ENCODE peak calls at places on chromosome 3, in four cellular contexts. One of them, this sample, is unnamed.

GRCh38 chr3:186366206-186366605 is 4.2 kb upstream of the DGKG start:
- DNase-seq in BJ: no peak
- DNase-seq in transverse colon: no peak
- DNase-seq in cardiac fibroblast: no peak
- DNase-seq in this sample: peak

GRCh38 chr3:179018808-179019207 is 52.8 kb downstream of the ZMAT3 start:
- DNase-seq in transverse colon: no peak
- DNase-seq in cardiac fibroblast: no peak
- DNase-seq in BJ: no peak
- DNase-seq in this sample: no peak

GRCh38 chr3:102032491-102033383 is 183.4 kb downstream of the NFKBIZ start:
- DNase-seq in transverse colon: no peak
- DNase-seq in cardiac fibroblast: no peak
- DNase-seq in BJ: no peak
- DNase-seq in this sample: no peak

GRCh38 chr3:5523125-5523524 is 335.6 kb downstream of the EDEM1 start:
- DNase-seq in transverse colon: no peak
- DNase-seq in BJ: no peak
- DNase-seq in cardiac fibroblast: no peak
- DNase-seq in this sample: no peak

GRCh38 chr3:52527039-52527731 is 6.5 kb downstream of the NT5DC2 start:
- DNase-seq in BJ: no peak
- DNase-seq in cardiac fibroblast: no peak
- DNase-seq in transverse colon: peak
- DNase-seq in this sample: peak

GRCh38 chr3:46187876-46188275 is 20.2 kb downstream of the CCR1 start:
- DNase-seq in transverse colon: no peak
- DNase-seq in cardiac fibroblast: peak
- DNase-seq in BJ: no peak
- DNase-seq in this sample: no peak

GRCh38 chr3:49841126-49841525 is 15.2 kb downstream of the TRAIP start:
- DNase-seq in cardiac fibroblast: peak
- DNase-seq in BJ: no peak
- DNase-seq in transverse colon: no peak
- DNase-seq in this sample: peak

GRCh38 chr3:4670352-4670751 is 177.2 kb downstream of the ITPR1 start:
- DNase-seq in transverse colon: no peak
- DNase-seq in cardiac fibroblast: peak
- DNase-seq in BJ: no peak
- DNase-seq in this sample: no peak

GRCh38 chr3:197191897-197192296 is 106.5 kb downstream of the DLG1 start:
- DNase-seq in transverse colon: no peak
- DNase-seq in BJ: no peak
- DNase-seq in cardiac fibroblast: no peak
- DNase-seq in this sample: no peak

GRCh38 chr3:141439589-141439988 is 47.2 kb upstream of the RASA2 start:
- DNase-seq in BJ: no peak
- DNase-seq in transverse colon: no peak
- DNase-seq in cardiac fibroblast: no peak
- DNase-seq in this sample: no peak

GRCh38 chr3:114880078-114880477 is 267.0 kb downstream of the ZBTB20 start:
- DNase-seq in cardiac fibroblast: no peak
- DNase-seq in BJ: no peak
- DNase-seq in transverse colon: no peak
- DNase-seq in this sample: no peak

GRCh38 chr3:54986294-54986693 is 58.4 kb upstream of the LRTM1 start:
- DNase-seq in BJ: no peak
- DNase-seq in cardiac fibroblast: no peak
- DNase-seq in transverse colon: no peak
- DNase-seq in this sample: no peak

GRCh38 chr3:87069963-87070362 is 79.0 kb upstream of the VGLL3 start:
- DNase-seq in cardiac fibroblast: no peak
- DNase-seq in transverse colon: no peak
- DNase-seq in BJ: no peak
- DNase-seq in this sample: no peak

GRCh38 chr3:4290272-4290893 is 12.8 kb upstream of the SETMAR start:
- DNase-seq in cardiac fibroblast: peak
- DNase-seq in transverse colon: peak
- DNase-seq in BJ: no peak
- DNase-seq in this sample: no peak

GRCh38 chr3:184656991-184657669 is 54.7 kb downstream of the MAGEF1 start:
- DNase-seq in cardiac fibroblast: peak
- DNase-seq in transverse colon: no peak
- DNase-seq in BJ: peak
- DNase-seq in this sample: no peak

GRCh38 chr3:84724877-84725276 is 233.9 kb upstream of the CADM2 start:
- DNase-seq in cardiac fibroblast: peak
- DNase-seq in transverse colon: no peak
- DNase-seq in BJ: no peak
- DNase-seq in this sample: no peak

GRCh38 chr3:16132926-16133325 is 41.6 kb upstream of the GALNT15 start:
- DNase-seq in cardiac fibroblast: peak
- DNase-seq in BJ: no peak
- DNase-seq in transverse colon: no peak
- DNase-seq in this sample: no peak

GRCh38 chr3:170040283-170040907 is 2.6 kb downstream of the GPR160 start:
- DNase-seq in transverse colon: no peak
- DNase-seq in BJ: no peak
- DNase-seq in cardiac fibroblast: no peak
- DNase-seq in this sample: no peak
- H3K4me3 ChIP-seq in transverse colon: peak
- H3K4me3 ChIP-seq in BJ: no peak
- H3K4me3 ChIP-seq in cardiac fibroblast: no peak
- H3K4me3 ChIP-seq in this sample: no peak

GRCh38 chr3:172951511-172951910 is 189.5 kb downstream of the SPATA16 start:
- DNase-seq in cardiac fibroblast: no peak
- DNase-seq in transverse colon: no peak
- DNase-seq in BJ: no peak
- DNase-seq in this sample: no peak
- TF ChIP-seq CTCF in cardiac fibroblast: no peak
- TF ChIP-seq CTCF in transverse colon: no peak
- TF ChIP-seq CTCF in BJ: no peak
- TF ChIP-seq CTCF in this sample: no peak

DNA sequence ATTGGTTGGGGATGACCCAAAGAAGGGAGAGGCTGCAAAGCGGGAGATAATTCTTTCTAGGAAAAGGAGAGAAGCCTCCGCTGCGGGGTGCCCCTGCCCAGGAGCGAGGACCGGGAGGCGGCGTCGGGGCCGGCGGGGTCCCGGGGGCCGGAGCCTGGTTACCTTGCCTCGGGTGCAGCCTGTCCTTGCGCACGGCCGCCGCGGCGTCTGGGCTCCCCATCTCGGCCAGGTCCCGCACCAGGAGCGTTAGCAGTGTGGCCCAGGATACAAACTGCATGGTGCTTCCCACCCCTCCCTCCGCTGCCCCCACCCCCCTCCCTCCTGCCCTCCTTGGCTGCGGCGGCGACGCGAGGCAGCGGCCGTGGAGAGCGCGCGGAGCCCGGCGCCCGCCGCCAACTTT is 419 bp downstream of the ADAMTS9 start:
- DNase-seq in BJ: no peak
- DNase-seq in transverse colon: peak
- DNase-seq in cardiac fibroblast: peak
- DNase-seq in this sample: peak
- H3K4me3 ChIP-seq in BJ: peak
- H3K4me3 ChIP-seq in transverse colon: peak
- H3K4me3 ChIP-seq in cardiac fibroblast: peak
- H3K4me3 ChIP-seq in this sample: peak

GRCh38 chr3:19029837-19030835 is 118.2 kb upstream of the KCNH8 start:
- DNase-seq in BJ: no peak
- DNase-seq in cardiac fibroblast: no peak
- DNase-seq in transverse colon: no peak
- DNase-seq in this sample: no peak
- TF ChIP-seq CTCF in BJ: no peak
- TF ChIP-seq CTCF in cardiac fibroblast: no peak
- TF ChIP-seq CTCF in transverse colon: no peak
- TF ChIP-seq CTCF in this sample: no peak

This sample was measured in mucosa of descending colon.